ENCODE peak calls at places on chromosomes 11 and 22, in five cellular contexts. One of them, this sample, is unnamed.
A peak's percentile ranks its signal among the peaks of the same experiment; 100 is the strongest.

GRCh38 chr22:29987143-29987542 is 93.1 kb upstream of the HORMAD2 start:
- DNase-seq in AG04450: no peak
- DNase-seq in fibroblast of lung: no peak
- DNase-seq in right lobe of liver: no peak
- DNase-seq in Peyer's patch: no peak
- DNase-seq in this sample: no peak

GRCh38 chr11:6298605-6299004 is 21.7 kb downstream of the CAVIN3 start:
- DNase-seq in fibroblast of lung: peak; percentile 25
- DNase-seq in right lobe of liver: peak; percentile 68
- DNase-seq in AG04450: no peak
- DNase-seq in Peyer's patch: no peak
- DNase-seq in this sample: peak; percentile 52

GRCh38 chr11:69000831-69001245 is 12.2 kb downstream of the MRGPRF start:
- DNase-seq in right lobe of liver: peak; percentile 77
- DNase-seq in AG04450: no peak
- DNase-seq in Peyer's patch: no peak
- DNase-seq in fibroblast of lung: peak; percentile 90
- DNase-seq in this sample: peak; percentile 84

GRCh38 chr11:118076754-118077281 is at the start of gene TMPRSS4:
- DNase-seq in AG04450: no peak
- DNase-seq in Peyer's patch: no peak
- DNase-seq in right lobe of liver: no peak
- DNase-seq in fibroblast of lung: no peak
- DNase-seq in this sample: no peak

GRCh38 chr22:24996420-24996952 is 44.0 kb downstream of the KIAA1671 start:
- DNase-seq in Peyer's patch: no peak
- DNase-seq in fibroblast of lung: peak; percentile 61
- DNase-seq in AG04450: no peak
- DNase-seq in right lobe of liver: no peak
- DNase-seq in this sample: peak; percentile 58

GRCh38 chr22:24025475-24025874 is 14.4 kb downstream of the CABIN1 start:
- DNase-seq in AG04450: no peak
- DNase-seq in right lobe of liver: no peak
- DNase-seq in Peyer's patch: no peak
- DNase-seq in fibroblast of lung: no peak
- DNase-seq in this sample: peak; percentile 13

GRCh38 chr22:23225724-23226496 is 45.6 kb downstream of the BCR start:
- DNase-seq in fibroblast of lung: peak; percentile 64
- DNase-seq in right lobe of liver: no peak
- DNase-seq in AG04450: no peak
- DNase-seq in Peyer's patch: no peak
- DNase-seq in this sample: no peak

GRCh38 chr11:16252373-16252772 is 104.0 kb downstream of the SOX6 start:
- DNase-seq in fibroblast of lung: peak; percentile 2
- DNase-seq in AG04450: no peak
- DNase-seq in Peyer's patch: no peak
- DNase-seq in right lobe of liver: no peak
- DNase-seq in this sample: peak; percentile 12

GRCh38 chr11:73323464-73323863 is 15.4 kb downstream of the ARHGEF17 start:
- DNase-seq in Peyer's patch: peak; percentile 21
- DNase-seq in fibroblast of lung: peak; percentile 67
- DNase-seq in right lobe of liver: peak; percentile 65
- DNase-seq in AG04450: no peak
- DNase-seq in this sample: peak; percentile 79

GRCh38 chr11:60315866-60316265 is 11.2 kb upstream of the MS4A6E start:
- DNase-seq in Peyer's patch: no peak
- DNase-seq in right lobe of liver: no peak
- DNase-seq in AG04450: no peak
- DNase-seq in fibroblast of lung: no peak
- DNase-seq in this sample: no peak

GRCh38 chr11:104093426-104094280 is 57.2 kb downstream of the DDI1 start:
- DNase-seq in AG04450: no peak
- DNase-seq in Peyer's patch: no peak
- DNase-seq in right lobe of liver: no peak
- DNase-seq in fibroblast of lung: no peak
- DNase-seq in this sample: no peak

GRCh38 chr11:104094576-104094975 is 58.1 kb downstream of the DDI1 start:
- DNase-seq in right lobe of liver: no peak
- DNase-seq in fibroblast of lung: no peak
- DNase-seq in AG04450: no peak
- DNase-seq in Peyer's patch: no peak
- DNase-seq in this sample: no peak

GRCh38 chr11:104098132-104098531 is 61.7 kb downstream of the DDI1 start:
- DNase-seq in right lobe of liver: no peak
- DNase-seq in fibroblast of lung: no peak
- DNase-seq in AG04450: no peak
- DNase-seq in Peyer's patch: no peak
- DNase-seq in this sample: no peak

GRCh38 chr11:104096900-104097299 is 60.5 kb downstream of the DDI1 start:
- DNase-seq in right lobe of liver: no peak
- DNase-seq in AG04450: no peak
- DNase-seq in fibroblast of lung: no peak
- DNase-seq in Peyer's patch: no peak
- DNase-seq in this sample: peak; percentile 23

DNA sequence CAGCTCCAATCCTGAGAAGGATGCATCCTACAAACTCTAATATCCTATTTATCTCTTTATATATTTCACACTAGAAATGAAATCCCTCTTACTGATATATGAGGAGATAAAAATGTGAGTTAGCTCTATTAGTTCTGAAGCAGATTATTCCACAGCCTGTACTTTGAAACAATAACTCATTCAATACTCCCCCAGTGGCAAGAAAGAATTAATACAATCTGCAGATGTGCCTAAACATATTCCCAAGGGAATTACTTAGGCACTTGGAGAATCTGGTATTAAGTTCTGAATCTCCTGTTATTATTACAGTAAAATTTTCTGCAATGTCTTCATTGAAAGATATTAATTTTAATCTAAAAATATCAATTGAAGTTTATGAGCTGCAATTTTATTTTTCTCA is 59.4 kb downstream of the DDI1 start:
- DNase-seq in right lobe of liver: no peak
- DNase-seq in AG04450: no peak
- DNase-seq in Peyer's patch: no peak
- DNase-seq in fibroblast of lung: no peak
- DNase-seq in this sample: no peak
- TF ChIP-seq CTCF in right lobe of liver: no peak
- TF ChIP-seq CTCF in AG04450: no peak
- TF ChIP-seq CTCF in Peyer's patch: no peak
- TF ChIP-seq CTCF in fibroblast of lung: no peak
- TF ChIP-seq CTCF in this sample: peak; percentile 13

DNA sequence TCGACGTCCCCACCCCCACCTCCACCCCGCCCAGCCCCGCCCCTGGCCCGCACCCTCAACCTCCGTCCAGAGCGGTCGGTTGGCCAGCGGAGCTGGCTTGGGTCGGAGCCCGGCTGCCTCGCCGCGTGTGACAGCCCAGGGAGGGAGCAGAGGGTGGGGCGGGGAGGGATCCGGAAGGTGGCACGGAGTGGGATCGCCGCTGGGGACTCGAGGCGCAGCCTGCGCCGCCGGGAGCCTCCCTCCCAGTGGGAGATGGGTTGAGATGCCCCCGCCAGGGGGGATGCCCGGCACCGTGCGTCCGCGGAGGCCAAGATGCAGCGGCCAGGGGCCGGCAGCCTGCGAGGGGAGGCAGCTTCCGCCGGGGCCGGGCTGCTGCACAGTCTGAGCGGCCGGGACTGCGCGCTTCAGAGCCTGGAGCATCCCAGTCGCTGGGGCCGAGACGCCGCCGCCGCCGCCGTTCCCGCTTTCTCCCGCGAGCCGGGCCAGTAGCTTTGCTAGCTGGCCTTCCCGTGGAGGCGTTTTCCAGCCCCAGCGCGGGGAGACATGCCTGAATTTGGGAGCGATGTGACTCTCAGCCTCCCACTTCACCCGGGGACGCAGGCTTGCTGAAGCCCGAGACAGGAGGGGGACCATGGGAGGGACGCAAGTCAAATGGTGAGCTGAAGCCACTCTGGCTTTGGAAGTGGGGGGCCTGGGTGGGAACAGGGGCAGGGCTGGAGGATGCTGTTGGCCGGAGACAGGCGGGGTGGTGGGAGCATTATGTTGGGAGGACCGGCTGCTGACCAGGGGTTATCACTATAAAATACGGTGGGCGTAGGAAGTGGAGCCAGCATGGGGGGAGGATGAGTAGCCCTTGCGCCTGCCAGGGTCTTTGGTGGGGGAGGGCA is 40.2 kb downstream of the DIXDC1 start:
- DNase-seq in right lobe of liver: peak; percentile 68
- DNase-seq in AG04450: no peak
- DNase-seq in Peyer's patch: no peak
- DNase-seq in fibroblast of lung: no peak
- DNase-seq in this sample: no peak
- H3K4me3 ChIP-seq in right lobe of liver: peak overlapping the region; percentile 49
- H3K4me3 ChIP-seq in AG04450: peak overlapping the region; percentile 76
- H3K4me3 ChIP-seq in Peyer's patch: peak overlapping the region; percentile 50
- H3K4me3 ChIP-seq in fibroblast of lung: peak overlapping the region; percentile 72
- H3K4me3 ChIP-seq in this sample: peak overlapping the region; percentile 67

GRCh38 chr11:34757026-34757451 is 136.1 kb downstream of the EHF start:
- DNase-seq in AG04450: no peak
- DNase-seq in right lobe of liver: no peak
- DNase-seq in Peyer's patch: no peak
- DNase-seq in fibroblast of lung: peak; percentile 81
- DNase-seq in this sample: peak; percentile 65
- TF ChIP-seq CTCF in AG04450: no peak
- TF ChIP-seq CTCF in right lobe of liver: no peak
- TF ChIP-seq CTCF in Peyer's patch: no peak
- TF ChIP-seq CTCF in fibroblast of lung: no peak
- TF ChIP-seq CTCF in this sample: no peak

GRCh38 chr11:64843971-64844329 is 503 bp downstream of the CDC42BPG start:
- DNase-seq in right lobe of liver: no peak
- DNase-seq in Peyer's patch: no peak
- DNase-seq in fibroblast of lung: no peak
- DNase-seq in AG04450: no peak
- DNase-seq in this sample: no peak
- H3K4me3 ChIP-seq in right lobe of liver: peak overlapping the region; percentile 45
- H3K4me3 ChIP-seq in Peyer's patch: peak overlapping the region; percentile 80
- H3K4me3 ChIP-seq in fibroblast of lung: no peak overlapping the region
- H3K4me3 ChIP-seq in AG04450: no peak overlapping the region
- H3K4me3 ChIP-seq in this sample: peak overlapping the region; percentile 18

DNA sequence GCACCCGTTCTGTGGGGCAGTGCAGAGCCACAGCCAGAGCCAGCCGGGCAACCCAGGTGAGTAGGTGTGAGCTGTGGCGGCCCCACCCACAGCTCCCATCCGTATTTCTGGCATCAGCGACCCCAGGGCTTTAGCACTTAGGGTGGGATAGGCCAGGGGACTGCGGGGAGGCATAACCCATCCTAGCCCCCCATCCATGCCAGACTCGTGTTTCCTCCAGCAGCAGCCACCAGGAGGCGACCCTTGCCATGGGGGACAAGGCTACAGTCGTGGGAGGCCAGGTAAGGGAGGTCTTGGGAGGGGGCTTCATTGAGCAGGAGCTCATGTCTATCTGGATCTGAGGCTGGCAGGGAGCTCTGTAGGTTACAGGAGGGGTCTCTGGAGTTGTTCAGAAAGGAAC is 873 bp downstream of the OTOG start:
- DNase-seq in AG04450: no peak
- DNase-seq in right lobe of liver: no peak
- DNase-seq in Peyer's patch: no peak
- DNase-seq in fibroblast of lung: no peak
- DNase-seq in this sample: no peak
- TF ChIP-seq CTCF in AG04450: peak; percentile 3
- TF ChIP-seq CTCF in right lobe of liver: no peak
- TF ChIP-seq CTCF in Peyer's patch: no peak
- TF ChIP-seq CTCF in fibroblast of lung: no peak
- TF ChIP-seq CTCF in this sample: no peak

DNA sequence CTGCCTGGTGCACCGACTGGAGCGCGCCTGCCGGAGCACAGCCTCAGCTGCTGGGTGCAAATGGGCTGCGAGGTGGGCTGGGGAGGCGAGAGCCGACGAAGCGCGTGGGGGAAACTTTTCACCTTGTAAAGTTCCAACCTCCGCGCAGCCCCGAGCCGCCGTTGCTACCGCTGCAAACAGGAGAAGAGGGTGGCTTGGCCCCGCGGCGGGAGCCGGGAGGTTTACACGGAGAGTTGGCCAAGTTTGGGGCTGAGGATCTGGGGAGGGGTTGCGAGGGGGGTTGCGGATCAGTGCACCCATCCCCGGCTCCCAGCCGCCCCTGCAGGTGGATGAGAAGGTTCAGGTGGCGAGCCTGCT is 566 bp downstream of the FAT3 start:
- DNase-seq in Peyer's patch: no peak
- DNase-seq in right lobe of liver: no peak
- DNase-seq in AG04450: no peak
- DNase-seq in fibroblast of lung: no peak
- DNase-seq in this sample: no peak
- H3K4me3 ChIP-seq in Peyer's patch: peak overlapping the region; percentile 15
- H3K4me3 ChIP-seq in right lobe of liver: no peak overlapping the region
- H3K4me3 ChIP-seq in AG04450: peak overlapping the region; percentile 52
- H3K4me3 ChIP-seq in fibroblast of lung: peak overlapping the region; percentile 50
- H3K4me3 ChIP-seq in this sample: peak overlapping the region; percentile 32

DNA sequence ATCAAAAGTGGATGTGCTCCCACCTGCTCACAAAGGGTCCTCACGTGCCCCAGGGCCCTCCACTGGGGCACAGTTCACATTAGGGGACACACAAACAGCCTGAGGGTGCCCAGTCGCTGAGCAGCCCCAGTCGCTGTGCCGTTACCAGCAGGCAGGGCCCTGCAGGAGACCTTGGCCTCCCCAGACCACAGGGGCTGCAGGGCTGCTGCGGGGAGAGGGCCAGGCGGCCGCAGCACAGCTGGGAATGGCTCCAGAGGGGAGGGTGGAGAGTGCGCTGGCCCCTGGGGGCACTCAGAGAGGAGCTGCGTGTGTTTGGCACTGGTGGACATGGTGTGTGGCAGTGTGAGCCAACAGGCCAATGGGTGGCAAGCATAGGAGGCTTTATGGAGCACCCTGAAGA is 20.3 kb upstream of the PACSIN2 start:
- DNase-seq in AG04450: no peak
- DNase-seq in right lobe of liver: no peak
- DNase-seq in Peyer's patch: no peak
- DNase-seq in fibroblast of lung: no peak
- DNase-seq in this sample: no peak
- TF ChIP-seq CTCF in AG04450: no peak
- TF ChIP-seq CTCF in right lobe of liver: no peak
- TF ChIP-seq CTCF in Peyer's patch: no peak
- TF ChIP-seq CTCF in fibroblast of lung: no peak
- TF ChIP-seq CTCF in this sample: no peak

DNA sequence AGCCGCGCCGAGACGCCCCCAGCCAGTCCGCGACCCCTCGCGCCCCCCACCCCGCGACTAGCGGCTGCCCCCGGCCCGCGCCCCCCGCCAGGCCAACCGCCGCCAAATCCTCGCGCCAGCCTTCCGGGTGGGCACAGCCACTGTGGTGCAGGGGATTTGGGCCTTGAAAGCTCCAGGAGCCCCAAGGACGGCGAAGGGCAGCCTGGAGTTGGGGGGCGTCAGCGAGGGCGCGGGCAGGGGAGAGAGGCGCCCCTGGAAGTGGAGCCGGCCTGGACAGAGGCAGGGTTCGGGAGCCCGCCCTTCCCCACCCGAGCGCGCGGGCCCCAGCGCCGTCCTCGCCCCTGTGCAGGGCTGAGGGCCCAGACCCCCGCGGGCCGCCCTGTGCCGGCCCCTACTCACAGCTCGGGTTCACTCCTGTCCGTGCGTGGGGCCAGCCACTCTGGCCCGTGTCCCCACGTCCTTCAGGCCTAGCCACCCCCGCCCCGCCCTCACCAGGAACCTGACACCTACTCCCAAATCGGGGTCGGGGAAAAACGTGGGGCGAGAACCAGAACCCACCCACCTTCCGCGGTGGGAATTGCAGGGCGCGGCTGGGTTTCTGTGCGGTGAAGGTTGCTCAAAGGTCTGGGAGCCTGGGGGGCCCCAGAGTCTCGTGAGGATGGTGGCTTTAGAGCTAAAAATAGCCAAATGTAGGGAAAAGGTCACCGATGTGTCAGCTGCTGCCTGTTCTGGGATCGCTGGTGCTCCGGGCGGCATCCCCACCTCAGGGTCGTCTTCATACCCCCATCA is at the start of gene CPT1B:
- DNase-seq in Peyer's patch: no peak
- DNase-seq in fibroblast of lung: peak; percentile 55
- DNase-seq in AG04450: no peak
- DNase-seq in right lobe of liver: no peak
- DNase-seq in this sample: peak; percentile 14
- H3K4me3 ChIP-seq in Peyer's patch: no peak within 1 kb of the TSS
- H3K4me3 ChIP-seq in fibroblast of lung: no peak within 1 kb of the TSS
- H3K4me3 ChIP-seq in AG04450: no peak within 1 kb of the TSS
- H3K4me3 ChIP-seq in right lobe of liver: no peak within 1 kb of the TSS
- H3K4me3 ChIP-seq in this sample: no peak within 1 kb of the TSS

This sample was measured in fibroblast of villous mesenchyme.